ENCODE peak calls at places on chromosomes 12 and 14, in nine cellular contexts. K is stimulated activated CD4-positive, alpha-beta T cell treated with anti-CD3 and anti-CD28 coated beads, Interleukin-12 subunit alpha, Interleukin-12 subunit beta, amount 100 ng/mL, for 24 hours; S is right atrium auricular region; A is activated naive CD8-positive, alpha-beta T cell treated with anti-CD3 and anti-CD28 coated beads, Interleukin-2, amount 10 ng/mL, durations not matched to agents 7 days and 5 days; Z is CD4-positive, CD25-positive, alpha-beta regulatory T cell; W is brain microvascular endothelial cell; D is activated T-helper 1 cell treated with anti-CD3 and anti-CD28 coated beads, Interleukin-12 subunit alpha, Interleukin-12 subunit beta, Interleukin-2, Interleukin-4 antibody, amounts not matched to agents 30 ng/mL and 10 ng/mL and 1 ng/mL, durations not matched to agents 14 hours and 24 hours and 36 hours; C is Right ventricle myocardium inferior; P is Calu3. X is an unnamed sample.

GRCh38 chr14:103408491-103409155 is 23.4 kb downstream of the MARK3 start:
- DNase-seq in D (no peak), W (no peak), A (no peak), Z (no peak), K (no peak), P (no peak), C (no peak), S (no peak), X (no peak)

GRCh38 chr14:91343051-91343450 is 74.6 kb downstream of the CCDC88C start:
- DNase-seq in Z (no peak), A (no peak), P (no peak), K (no peak), W (no peak), S (no peak), C (no peak), D (no peak), X (no peak)

GRCh38 chr12:86601550-86602308 is 345.5 kb upstream of the MGAT4C start:
- DNase-seq in S (no peak), P (no peak), W (no peak), C (peak; percentile 46), Z (no peak), A (no peak), D (no peak), K (no peak), X (no peak)

GRCh38 chr12:45435945-45436710 is 220.2 kb downstream of the ANO6 start:
- DNase-seq in K (no peak), D (no peak), C (peak; percentile 66), Z (no peak), S (no peak), P (no peak), W (no peak), A (no peak), X (no peak)

GRCh38 chr14:73136085-73136386 is 271 bp upstream of the PSEN1 start:
- DNase-seq in D (no peak), A (no peak), C (no peak), W (no peak), Z (no peak), K (no peak), P (no peak), S (no peak), X (no peak)

GRCh38 chr12:132459270-132459669 is 30.7 kb upstream of the FBRSL1 start:
- DNase-seq in K (no peak), A (no peak), W (no peak), C (peak; percentile 37), P (no peak), S (no peak), Z (no peak), D (no peak), X (no peak)

GRCh38 chr14:100583245-100583644 is 4.0 kb downstream of the BEGAIN start:
- DNase-seq in W (no peak), A (no peak), P (no peak), C (no peak), S (no peak), K (no peak), D (no peak), Z (no peak), X (no peak)

GRCh38 chr12:14185441-14186192 is 179.9 kb upstream of the ATF7IP start:
- DNase-seq in K (peak; percentile 18), A (no peak), S (no peak), C (no peak), Z (peak; percentile 4), D (peak; percentile 3), P (peak; percentile 47), W (peak; percentile 41), X (no peak)

GRCh38 chr12:56158926-56159461 is 835 bp downstream of the MYL6 start:
- DNase-seq in D (no peak), C (peak; percentile 92), A (peak; percentile 48), P (peak; percentile 67), S (peak; percentile 96), W (peak; percentile 59), Z (peak; percentile 23), K (peak; percentile 30), X (no peak)

GRCh38 chr12:57735952-57736742 is 2.4 kb downstream of the AGAP2 start:
- DNase-seq in Z (no peak), A (no peak), K (no peak), S (no peak), D (no peak), W (no peak), C (no peak), P (peak; percentile 48), X (no peak)

GRCh38 chr12:80847575-80847974 is 90.2 kb downstream of the LIN7A start:
- DNase-seq in D (no peak), Z (no peak), K (no peak), S (no peak), C (no peak), P (no peak), W (no peak), A (no peak), X (no peak)

GRCh38 chr12:132411457-132411856 is 78.5 kb upstream of the FBRSL1 start:
- DNase-seq in K (no peak), W (no peak), S (no peak), D (no peak), P (no peak), Z (no peak), C (no peak), A (no peak), X (no peak)

GRCh38 chr12:5745251-5745888 is 199.7 kb downstream of the ANO2 start:
- DNase-seq in P (peak; percentile 67), Z (peak; percentile 10), S (peak; percentile 73), A (peak; percentile 49), D (peak; percentile 25), C (peak; percentile 66), W (peak; percentile 56), K (peak; percentile 43), X (no peak)

GRCh38 chr12:94745562-94745961 is 95.2 kb upstream of the TMCC3 start:
- DNase-seq in W (no peak), P (no peak), A (no peak), S (no peak), D (no peak), Z (no peak), C (no peak), K (no peak), X (no peak)

GRCh38 chr12:24615967-24616411 is 332.9 kb downstream of the BCAT1 start:
- DNase-seq in W (peak; percentile 62), S (no peak), A (no peak), D (no peak), K (no peak), Z (no peak), C (no peak), P (no peak), X (no peak)

X was measured in central memory CD4-positive, alpha-beta T cell.